ENCODE peak calls at places on chromosome 14, in nine cellular contexts. F, N, E, T, H, D, Z, X and A are unnamed samples. For H3K27me3, the result is how much of the 10 kb centered on the place peaks cover.

GRCh38 chr14:105532735-105533141 is 6.4 kb downstream of the TMEM121 start:
- DNase-seq in F (no peak), Z (no peak), E (no peak), X (peak), H (peak), D (peak), T (no peak), N (no peak), A (no peak)

GRCh38 chr14:34650786-34651584 is 21.0 kb upstream of the SNX6 start:
- DNase-seq in Z (no peak), N (no peak), D (peak), H (no peak), T (no peak), X (no peak), F (no peak), E (no peak), A (no peak)

GRCh38 chr14:22112004-22112403 is 438.4 kb upstream of the OR4E1 start:
- DNase-seq in N (no peak), T (no peak), H (no peak), E (no peak), X (no peak), Z (peak), F (no peak), D (no peak), A (no peak)

GRCh38 chr14:102500190-102500661 is 9.3 kb downstream of the ANKRD9 start:
- DNase-seq in Z (no peak), N (no peak), F (no peak), T (no peak), D (peak), X (no peak), H (peak), E (no peak), A (no peak)

GRCh38 chr14:74571441-74571841 is 40.6 kb downstream of the LTBP2 start:
- DNase-seq in T (no peak), H (no peak), F (no peak), Z (no peak), N (no peak), X (no peak), E (peak), D (peak), A (no peak)

GRCh38 chr14:74217672-74218448 is 21.4 kb upstream of the VSX2 start:
- DNase-seq in X (peak), F (peak), E (peak), D (peak), H (peak), Z (peak), T (peak), N (peak), A (peak)

GRCh38 chr14:102187583-102188001 is 47.9 kb downstream of the WDR20 start:
- DNase-seq in H (peak), D (no peak), X (no peak), F (no peak), N (no peak), E (no peak), Z (no peak), T (peak), A (no peak)

GRCh38 chr14:35287481-35288013 is 4.6 kb upstream of the PSMA6 start:
- DNase-seq in T (peak), Z (no peak), N (no peak), X (no peak), F (no peak), E (no peak), H (no peak), D (no peak), A (no peak)

GRCh38 chr14:19975291-19975690 is at the start of gene OR4K15:
- DNase-seq in D (no peak), N (no peak), F (no peak), X (no peak), H (no peak), T (no peak), Z (no peak), E (no peak), A (no peak)

GRCh38 chr14:43019826-43020225 is 1413.2 kb downstream of the LRFN5 start:
- DNase-seq in T (no peak), H (no peak), N (no peak), Z (no peak), E (no peak), D (no peak), F (no peak), X (no peak), A (no peak)

GRCh38 chr14:57199911-57200310 is 68.8 kb downstream of the EXOC5 start:
- DNase-seq in E (no peak), H (no peak), Z (no peak), T (no peak), D (peak), N (no peak), X (no peak), F (no peak), A (no peak)

GRCh38 chr14:80754696-80755095 is 186.8 kb downstream of the CEP128 start:
- DNase-seq in F (no peak), Z (no peak), H (no peak), D (no peak), N (no peak), T (no peak), X (no peak), E (no peak), A (no peak)

GRCh38 chr14:59484611-59485174 is 376 bp downstream of the JKAMP start:
- DNase-seq in T (no peak), Z (no peak), D (peak), H (no peak), X (no peak), E (no peak), F (no peak), N (no peak), A (no peak)

GRCh38 chr14:64675246-64675645 is 29.0 kb upstream of the PLEKHG3 start:
- DNase-seq in N (no peak), D (no peak), F (no peak), T (no peak), Z (peak), H (no peak), E (no peak), X (no peak), A (no peak)

GRCh38 chr14:56282179-56282578 is 164.0 kb downstream of the PELI2 start:
- DNase-seq in H (no peak), Z (no peak), E (no peak), T (no peak), F (no peak), X (no peak), N (no peak), D (no peak), A (no peak)

GRCh38 chr14:68167717-68168087 is 348.1 kb downstream of the RAD51B start:
- DNase-seq in H (no peak), Z (no peak), N (no peak), T (no peak), F (no peak), X (no peak), E (no peak), D (no peak), A (no peak)

GRCh38 chr14:68172216-68172615 is 352.6 kb downstream of the RAD51B start:
- DNase-seq in X (no peak), F (no peak), E (no peak), T (no peak), D (no peak), N (no peak), Z (no peak), H (no peak), A (no peak)

GRCh38 chr14:68167019-68167716 is 347.6 kb downstream of the RAD51B start:
- DNase-seq in F (no peak), N (no peak), D (no peak), Z (no peak), H (no peak), E (no peak), X (no peak), T (no peak), A (no peak)

GRCh38 chr14:68165274-68165843 is 345.8 kb downstream of the RAD51B start:
- DNase-seq in H (no peak), E (no peak), Z (no peak), N (no peak), X (no peak), T (no peak), F (no peak), D (no peak), A (no peak)

DNA sequence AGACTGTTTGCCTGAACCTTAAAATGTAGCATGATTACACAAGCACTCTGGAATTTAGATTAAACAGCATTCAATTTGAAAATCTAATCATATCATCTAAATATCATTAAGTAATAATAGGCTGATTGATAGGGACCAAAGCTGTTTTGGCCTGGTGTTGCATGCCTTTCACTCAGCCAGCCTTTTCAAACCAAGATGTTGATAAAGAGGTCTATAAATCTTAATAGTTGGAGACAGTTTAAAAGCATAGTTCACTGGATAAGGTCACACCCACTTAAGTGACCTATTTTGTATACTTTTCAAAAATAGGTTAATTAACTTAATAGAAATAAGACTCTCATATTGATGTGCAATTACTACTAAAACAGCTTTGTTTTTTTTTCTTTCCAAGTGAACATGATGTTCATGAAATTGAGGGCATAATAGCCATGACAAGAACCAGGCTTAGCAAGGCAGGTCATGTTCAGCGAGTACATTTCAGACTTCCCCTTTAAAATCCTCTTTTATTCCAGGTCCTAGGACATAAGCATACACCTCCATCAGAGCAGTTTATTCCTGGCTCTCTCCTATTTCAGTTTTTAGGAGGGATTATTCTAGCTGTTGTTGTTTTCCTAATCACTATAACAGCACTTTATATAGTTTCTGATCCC is 349.0 kb downstream of the RAD51B start:
- DNase-seq in T (no peak), H (no peak), E (no peak), D (no peak), Z (no peak), X (no peak), N (no peak), F (no peak), A (no peak)
- H3K27ac ChIP-seq in T (peak), H (peak), E (no peak), D (no peak), Z (peak), X (no peak), N (no peak), F (peak), A (no peak)

GRCh38 chr14:24481622-24482324 is 26.3 kb downstream of the CMA1 start:
- DNase-seq in D (no peak), E (no peak), N (peak), T (no peak), X (peak), H (no peak), Z (peak), F (peak), A (no peak)
- TF ChIP-seq CTCF in D (peak), E (peak), N (no peak), T (no peak), X (no peak), H (peak), Z (peak), F (peak), A (peak)

DNA sequence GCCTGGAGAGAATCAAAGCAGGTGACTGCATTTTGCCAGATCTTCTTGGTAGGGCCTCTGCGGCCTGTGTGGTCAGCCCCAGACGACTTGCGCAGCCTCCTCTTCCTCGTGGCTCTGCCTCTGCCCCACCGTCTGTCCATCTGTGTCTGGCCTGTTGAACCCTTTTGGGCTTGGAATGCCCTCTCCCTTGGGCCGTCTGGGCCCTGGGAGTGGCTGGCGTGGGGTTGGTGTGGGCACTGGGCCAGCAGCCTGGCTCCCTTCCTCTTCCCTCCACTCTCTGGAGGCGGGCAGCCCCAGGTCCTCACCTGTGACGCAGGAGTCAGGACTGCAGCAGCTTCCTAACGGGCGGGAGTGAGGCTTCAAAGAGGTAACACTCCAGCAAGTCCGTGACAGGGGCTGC is 9.7 kb upstream of the CCDC197 start:
- DNase-seq in F (no peak), H (no peak), E (no peak), T (peak), Z (no peak), N (no peak), D (no peak), X (no peak), A (no peak)
- H3K27me3 ChIP-seq in F (under half), H (under half), E (under half), T (under half), Z (under half), N (under half), D (under half), X (under half), A (under half)

DNA sequence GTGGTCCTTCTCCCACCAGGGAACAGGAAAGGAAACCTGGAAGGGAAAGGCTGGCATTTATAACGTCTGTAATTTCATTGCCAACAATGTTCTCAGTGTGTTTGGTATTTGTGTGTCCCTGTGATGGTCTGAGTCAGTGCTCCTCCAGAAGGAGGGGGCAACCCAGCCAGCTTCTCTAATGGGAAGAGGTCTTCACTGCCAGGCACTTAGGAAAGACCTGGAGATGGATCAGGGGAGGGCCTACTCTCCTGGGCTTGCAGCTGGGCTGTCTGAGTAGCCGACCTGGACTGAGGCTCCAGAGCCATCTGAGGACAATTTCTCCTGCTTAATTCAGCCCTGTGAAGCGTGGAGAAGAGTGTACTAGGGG is 42.2 kb downstream of the ERH start:
- DNase-seq in H (peak), T (no peak), D (peak), F (no peak), Z (no peak), X (no peak), E (no peak), N (no peak), A (no peak)
- H3K27ac ChIP-seq in H (peak), T (no peak), D (no peak), F (no peak), Z (no peak), X (no peak), E (no peak), N (no peak), A (peak)

GRCh38 chr14:25120261-25120660 is 70.3 kb upstream of the STXBP6 start:
- DNase-seq in X (no peak), N (no peak), F (no peak), E (no peak), Z (no peak), H (no peak), D (no peak), T (no peak), A (no peak)

GRCh38 chr14:25122188-25122587 is 72.2 kb upstream of the STXBP6 start:
- DNase-seq in N (no peak), D (no peak), T (no peak), F (no peak), X (no peak), E (no peak), Z (no peak), H (no peak), A (no peak)

GRCh38 chr14:25118671-25119070 is 68.7 kb upstream of the STXBP6 start:
- DNase-seq in N (no peak), Z (no peak), E (no peak), F (no peak), D (no peak), X (no peak), T (no peak), H (no peak), A (no peak)

GRCh38 chr14:25122843-25123242 is 72.9 kb upstream of the STXBP6 start:
- DNase-seq in F (no peak), E (no peak), H (no peak), Z (no peak), T (no peak), D (no peak), N (no peak), X (no peak), A (no peak)

GRCh38 chr14:25121342-25122129 is 71.6 kb upstream of the STXBP6 start:
- DNase-seq in E (no peak), D (peak), H (no peak), Z (no peak), F (no peak), X (no peak), N (no peak), T (no peak), A (no peak)
- TF ChIP-seq CTCF in E (no peak), D (no peak), H (no peak), Z (no peak), F (no peak), X (no peak), N (no peak), T (no peak), A (no peak)

GRCh38 chr14:101002738-101003137 is 99.2 kb upstream of the RTL1 start:
- DNase-seq in F (no peak), Z (no peak), T (no peak), N (no peak), X (no peak), E (no peak), D (no peak), H (no peak), A (no peak)
- H3K27me3 ChIP-seq in F (under half), Z (under half), T (under half), N (under half), X (under half), E (under half), D (under half), H (under half), A (under half)

GRCh38 chr14:61889914-61890351 is 127.7 kb downstream of the SNAPC1 start:
- DNase-seq in Z (no peak), F (no peak), N (no peak), X (no peak), T (no peak), E (no peak), D (no peak), H (no peak), A (no peak)
- H3K27ac ChIP-seq in Z (no peak), F (no peak), N (no peak), X (no peak), T (no peak), E (no peak), D (no peak), H (no peak), A (no peak)

GRCh38 chr14:77155083-77155482 is 13.5 kb upstream of the ZDHHC22 start:
- DNase-seq in D (no peak), N (no peak), X (no peak), Z (no peak), T (no peak), F (no peak), E (no peak), H (no peak), A (no peak)

GRCh38 chr14:77151245-77151644 is 9.7 kb upstream of the ZDHHC22 start:
- DNase-seq in F (no peak), Z (no peak), N (no peak), E (peak), X (no peak), T (no peak), D (no peak), H (peak), A (no peak)

GRCh38 chr14:77153802-77154201 is 12.2 kb upstream of the ZDHHC22 start:
- DNase-seq in D (no peak), T (no peak), E (no peak), Z (no peak), H (no peak), N (no peak), F (no peak), X (no peak), A (no peak)

GRCh38 chr14:77154421-77154820 is 12.8 kb upstream of the ZDHHC22 start:
- DNase-seq in E (no peak), D (no peak), H (no peak), X (no peak), Z (no peak), F (no peak), T (no peak), N (no peak), A (peak)

GRCh38 chr14:77151918-77152588 is 10.5 kb upstream of the ZDHHC22 start:
- DNase-seq in N (no peak), T (no peak), X (no peak), D (peak), H (no peak), E (no peak), Z (no peak), F (no peak), A (no peak)
- TF ChIP-seq CTCF in N (peak), T (peak), X (no peak), D (no peak), H (no peak), E (peak), Z (peak), F (no peak), A (peak)

DNA sequence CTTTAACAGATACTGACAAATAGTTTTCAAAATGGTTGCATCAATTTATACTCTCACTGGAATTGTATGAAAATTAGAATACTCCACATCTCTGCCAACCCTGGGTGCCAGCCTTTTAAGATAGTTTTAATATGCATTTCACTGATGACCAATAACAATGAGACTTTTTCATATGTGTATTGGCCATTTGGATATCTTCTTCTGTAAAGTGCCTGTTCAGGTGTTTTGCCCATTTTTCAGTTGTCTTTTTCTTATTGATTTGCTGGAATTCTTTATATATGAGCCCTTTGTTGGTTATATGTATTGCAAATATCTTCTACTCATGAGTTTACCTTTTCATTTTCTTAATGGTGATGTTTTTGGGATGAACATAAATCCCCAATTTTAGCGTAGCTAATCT is 16.7 kb upstream of the RNU6-7 start:
- DNase-seq in T (no peak), N (no peak), F (no peak), E (no peak), D (no peak), X (no peak), Z (no peak), H (no peak), A (no peak)
- H3K27me3 ChIP-seq in T (under half), N (under half), F (under half), E (under half), D (under half), X (under half), Z (under half), H (under half), A (under half)